ENCODE peak calls at places on chromosomes 6 and 20, in seven cellular contexts. W is MM.1S, V is neuronal stem cell, N is HepG2, M is mesenchymal stem cell, Z is neural progenitor cell, L is astrocyte. T is an unnamed sample.

GRCh38 chr6:169380493-169380892 is 126.8 kb upstream of the THBS2 start:
- DNase-seq in Z (no peak), N (no peak), W (no peak), L (no peak), M (no peak), V (no peak), T (no peak)

GRCh38 chr6:15385521-15385920 is 139.7 kb downstream of the JARID2 start:
- DNase-seq in W (no peak), V (no peak), N (no peak), L (no peak), M (no peak), Z (no peak), T (no peak)

GRCh38 chr6:100889351-100889750 is 8.2 kb upstream of the ASCC3 start:
- DNase-seq in Z (no peak), N (no peak), M (no peak), L (no peak), W (no peak), V (no peak), T (no peak)

GRCh38 chr6:161142957-161143296 is 130.9 kb downstream of the AGPAT4 start:
- DNase-seq in Z (no peak), M (no peak), L (no peak), W (no peak), V (no peak), N (no peak), T (no peak)

GRCh38 chr20:50491926-50492634 is 18.1 kb upstream of the PTPN1 start:
- DNase-seq in N (no peak), W (no peak), Z (no peak), M (no peak), L (peak; percentile 80), V (no peak), T (peak; percentile 72)

GRCh38 chr6:15796130-15796766 is 133.4 kb upstream of the DTNBP1 start:
- DNase-seq in W (no peak), Z (no peak), L (no peak), N (no peak), M (no peak), V (no peak), T (no peak)

GRCh38 chr20:50859161-50859560 is 64.3 kb downstream of the BCAS4 start:
- DNase-seq in Z (no peak), W (no peak), M (no peak), N (no peak), L (no peak), V (no peak), T (no peak)

GRCh38 chr6:81138236-81138635 is 614.2 kb downstream of the TENT5A start:
- DNase-seq in M (no peak), L (no peak), V (no peak), N (no peak), Z (no peak), W (no peak), T (no peak)

GRCh38 chr20:57290178-57290484 is 23.7 kb upstream of the BMP7 start:
- DNase-seq in M (no peak), W (no peak), L (no peak), Z (no peak), V (no peak), N (no peak), T (no peak)

GRCh38 chr20:3660262-3661059 is 2.7 kb downstream of the GFRA4 start:
- DNase-seq in L (no peak), V (no peak), W (no peak), M (no peak), N (no peak), Z (no peak), T (no peak)

GRCh38 chr6:129567374-129567773 is 142.6 kb downstream of the ARHGAP18 start:
- DNase-seq in M (no peak), V (no peak), W (peak; percentile 14), N (peak; percentile 23), Z (peak; percentile 57), L (no peak), T (peak; percentile 21)

GRCh38 chr20:38473353-38473795 is 731 bp downstream of the RALGAPB start:
- DNase-seq in L (peak; percentile 16), Z (peak; percentile 11), W (peak; percentile 37), V (no peak), M (peak; percentile 45), N (peak; percentile 67), T (no peak)

GRCh38 chr6:15023448-15023847 is 222.4 kb upstream of the JARID2 start:
- DNase-seq in V (no peak), L (no peak), W (peak; percentile 84), N (no peak), M (no peak), Z (no peak), T (no peak)

GRCh38 chr20:11140359-11140758 is 466.6 kb upstream of the JAG1 start:
- DNase-seq in V (no peak), M (peak; percentile 11), N (no peak), W (no peak), L (peak; percentile 96), Z (no peak), T (no peak)

GRCh38 chr6:118895241-118895561 is 1.2 kb downstream of the ASF1A start:
- DNase-seq in W (no peak), V (no peak), L (no peak), N (no peak), Z (no peak), M (no peak), T (no peak)

GRCh38 chr6:5481024-5481423 is 219.7 kb downstream of the FARS2 start:
- DNase-seq in W (no peak), Z (peak; percentile 23), M (no peak), N (no peak), L (no peak), V (no peak), T (no peak)

GRCh38 chr20:17197041-17197440 is 29.8 kb upstream of the PCSK2 start:
- DNase-seq in L (no peak), N (no peak), W (no peak), Z (no peak), M (no peak), V (no peak), T (no peak)

GRCh38 chr20:17205261-17205660 is 21.6 kb upstream of the PCSK2 start:
- DNase-seq in N (no peak), L (no peak), V (no peak), M (no peak), Z (no peak), W (no peak), T (no peak)

GRCh38 chr20:17202030-17202429 is 24.8 kb upstream of the PCSK2 start:
- DNase-seq in Z (no peak), V (no peak), N (no peak), L (no peak), W (peak; percentile 60), M (no peak), T (no peak)

DNA sequence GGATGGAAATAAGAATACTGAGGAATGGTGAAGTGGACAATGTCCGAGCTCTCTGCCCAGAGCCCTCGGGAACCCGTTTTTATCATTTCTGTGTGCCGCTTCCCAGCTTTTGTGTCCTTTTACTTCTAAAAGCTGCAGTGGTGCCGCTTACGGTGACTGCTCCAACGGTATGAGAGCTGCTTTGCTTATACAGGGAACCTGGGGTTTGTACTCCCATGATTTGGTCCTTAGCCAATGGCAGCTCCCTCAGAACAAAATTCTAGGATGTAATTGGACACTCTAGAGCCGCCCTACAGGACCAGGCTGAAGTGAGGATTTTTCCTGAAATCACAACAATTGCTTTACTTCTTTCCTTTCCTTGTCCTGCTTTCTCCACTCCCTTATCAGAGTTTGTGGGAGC is 24.2 kb upstream of the PCSK2 start:
- DNase-seq in W (no peak), L (no peak), V (peak; percentile 39), M (no peak), Z (peak; percentile 78), N (no peak), T (no peak)
- H3K4me3 ChIP-seq in W (no peak overlapping the region), L (no peak overlapping the region), V (no peak overlapping the region), M (no peak overlapping the region), Z (peak overlapping the region; percentile 32), N (no peak overlapping the region), T (no peak overlapping the region)

DNA sequence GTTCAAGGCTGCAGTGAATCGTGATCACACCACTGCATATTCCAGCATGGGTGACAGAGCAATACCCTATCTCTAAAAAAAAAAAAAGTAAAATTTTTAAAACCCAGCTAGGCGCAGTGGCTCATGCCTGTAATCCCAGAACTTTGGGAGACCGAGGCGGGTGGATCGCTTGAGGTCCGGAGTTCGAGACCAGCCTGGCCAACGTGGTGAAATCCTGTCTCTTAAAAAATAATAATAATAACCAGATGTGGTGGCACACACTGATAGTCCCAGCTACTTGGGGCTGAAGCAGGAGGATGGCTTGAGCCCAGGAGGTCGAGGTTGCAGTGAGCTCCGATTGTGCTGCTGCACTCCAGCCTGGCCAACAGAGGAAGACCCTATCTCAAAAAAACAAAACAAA is 13.5 kb downstream of the MTG2 start:
- DNase-seq in Z (no peak), L (no peak), M (no peak), W (no peak), V (no peak), N (no peak), T (no peak)
- H3K9ac ChIP-seq in Z (no peak overlapping the region), L (no peak overlapping the region), M (no peak overlapping the region), W (no peak overlapping the region), V (no peak overlapping the region), N (no peak overlapping the region), T (no peak overlapping the region)

DNA sequence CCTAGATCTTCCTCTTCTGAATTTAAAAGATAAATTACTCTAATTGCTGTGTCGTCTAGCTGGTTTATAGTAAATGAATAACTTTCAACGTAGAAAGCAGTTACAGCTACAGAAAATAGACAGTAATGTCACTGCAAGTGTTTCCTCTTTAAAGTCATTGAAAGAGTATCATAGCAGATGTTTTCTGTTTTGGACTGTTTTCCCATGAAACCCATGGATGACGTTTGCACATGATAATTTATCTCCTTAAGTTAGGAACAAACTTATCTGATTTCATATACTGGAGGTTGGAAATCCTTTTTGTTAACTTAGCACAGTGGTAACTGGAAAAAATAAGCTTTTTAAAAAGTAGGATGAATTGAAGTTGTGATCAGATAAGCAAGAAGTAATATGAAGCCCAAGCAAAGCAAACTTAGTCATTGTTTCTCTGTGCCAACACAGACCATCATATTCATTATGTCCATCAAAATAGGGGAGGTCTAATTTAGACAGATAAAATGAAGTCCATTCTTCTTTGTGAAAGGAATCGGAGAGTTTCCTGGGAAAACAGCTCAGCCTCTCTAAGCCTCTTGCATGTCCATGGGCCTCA is 61.6 kb downstream of the PLCB4 start:
- DNase-seq in N (no peak), L (peak; percentile 23), Z (no peak), V (no peak), W (no peak), M (peak; percentile 25), T (no peak)
- H3K4me3 ChIP-seq in N (no peak overlapping the region), L (no peak overlapping the region), Z (no peak overlapping the region), V (no peak overlapping the region), W (no peak overlapping the region), M (no peak overlapping the region), T (no peak overlapping the region)

GRCh38 chr6:85923013-85923430 is 280.3 kb upstream of the SYNCRIP start:
- DNase-seq in M (peak; percentile 37), V (peak; percentile 51), Z (peak; percentile 80), L (peak; percentile 20), W (peak; percentile 64), N (peak; percentile 41), T (peak; percentile 19)

GRCh38 chr6:85912582-85912981 is 269.9 kb upstream of the SYNCRIP start:
- DNase-seq in Z (no peak), L (no peak), W (no peak), M (no peak), N (no peak), V (no peak), T (no peak)

GRCh38 chr6:85920782-85921181 is 278.1 kb upstream of the SYNCRIP start:
- DNase-seq in V (peak; percentile 5), N (no peak), M (no peak), W (no peak), Z (peak; percentile 56), L (no peak), T (no peak)

DNA sequence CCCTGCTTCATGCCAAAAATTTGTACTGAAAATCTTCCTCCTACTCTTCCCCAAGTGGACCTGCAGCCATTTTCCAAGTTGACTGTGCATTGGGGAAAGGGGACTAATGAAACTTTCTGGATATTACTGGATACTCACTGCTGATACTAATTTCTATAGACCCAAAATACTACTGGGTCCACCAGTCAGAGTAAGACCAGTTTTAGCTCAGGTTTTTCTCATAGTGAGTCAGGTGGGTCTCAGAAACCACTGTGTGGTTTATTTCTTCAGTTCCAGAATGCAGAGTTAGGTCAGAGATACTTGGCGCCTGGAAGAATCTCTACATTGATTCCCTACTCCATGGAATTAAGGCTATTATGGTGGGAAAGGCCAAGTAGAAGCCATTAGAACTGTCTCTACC is 274.8 kb upstream of the SYNCRIP start:
- DNase-seq in L (no peak), V (no peak), W (no peak), N (no peak), Z (no peak), M (no peak), T (no peak)
- H3K9ac ChIP-seq in L (no peak overlapping the region), V (no peak overlapping the region), W (no peak overlapping the region), N (no peak overlapping the region), Z (no peak overlapping the region), M (no peak overlapping the region), T (no peak overlapping the region)